ENCODE peak calls at places on chromosomes 6 and 20, in six cellular contexts. I, A, R, K, S and W are unnamed samples.

GRCh38 chr20:17727351-17727750 is 27.6 kb downstream of the BANF2 start:
- DNase-seq in I (no peak), A (no peak), R (no peak), K (no peak), S (no peak), W (no peak)

GRCh38 chr6:15555101-15556038 is 107.5 kb downstream of the DTNBP1 start:
- DNase-seq in I (no peak), A (no peak), R (no peak), K (no peak), S (no peak), W (no peak)

GRCh38 chr6:129183681-129184216 is 300.8 kb downstream of the LAMA2 start:
- DNase-seq in I (no peak), A (no peak), R (no peak), K (no peak), S (no peak), W (no peak)

GRCh38 chr6:25010166-25010565 is 74.4 kb upstream of the RIPOR2 start:
- DNase-seq in I (no peak), A (no peak), R (no peak), K (no peak), S (no peak), W (no peak)

GRCh38 chr20:8390500-8390899 is 258.4 kb downstream of the PLCB1 start:
- DNase-seq in I (no peak), A (no peak), R (no peak), K (no peak), S (no peak), W (no peak)

GRCh38 chr20:775679-776135 is 7.4 kb upstream of the SLC52A3 start:
- DNase-seq in I (no peak), A (no peak), R (no peak), K (no peak), S (no peak), W (no peak)

GRCh38 chr6:155493694-155494143 is 38.1 kb upstream of the NOX3 start:
- DNase-seq in I (no peak), A (no peak), R (peak), K (peak), S (peak), W (peak)

GRCh38 chr6:111718326-111718725 is 112.6 kb upstream of the TRAF3IP2 start:
- DNase-seq in I (no peak), A (no peak), R (no peak), K (no peak), S (no peak), W (no peak)

GRCh38 chr6:44190712-44191111 is 26.0 kb upstream of the MYMX start:
- DNase-seq in I (no peak), A (no peak), R (no peak), K (no peak), S (no peak), W (peak)

GRCh38 chr6:30775104-30775503 is 30.8 kb upstream of the IER3 start:
- DNase-seq in I (no peak), A (no peak), R (no peak), K (peak), S (no peak), W (no peak)

GRCh38 chr20:41427833-41428232 is 61.2 kb upstream of the EMILIN3 start:
- DNase-seq in I (no peak), A (no peak), R (no peak), K (no peak), S (no peak), W (no peak)

GRCh38 chr6:7190791-7191190 is 83.0 kb downstream of the RREB1 start:
- DNase-seq in I (no peak), A (no peak), R (no peak), K (no peak), S (no peak), W (no peak)

GRCh38 chr6:168326294-168327261 is 7.0 kb upstream of the DACT2 start:
- DNase-seq in I (no peak), A (no peak), R (no peak), K (peak), S (no peak), W (no peak)

GRCh38 chr6:87837876-87838275 is 135.8 kb upstream of the AKIRIN2 start:
- DNase-seq in I (no peak), A (no peak), R (no peak), K (no peak), S (no peak), W (no peak)

GRCh38 chr6:153976921-153977693 is 61.9 kb upstream of the OPRM1 start:
- DNase-seq in I (no peak), A (no peak), R (peak), K (no peak), S (no peak), W (no peak)

GRCh38 chr6:161414180-161414579 is 140.3 kb upstream of the AGPAT4 start:
- DNase-seq in I (no peak), A (no peak), R (no peak), K (no peak), S (no peak), W (no peak)

GRCh38 chr6:111715321-111715720 is 109.6 kb upstream of the TRAF3IP2 start:
- DNase-seq in I (no peak), A (no peak), R (no peak), K (no peak), S (no peak), W (no peak)

GRCh38 chr6:14117158-14118090 is at the start of gene CD83:
- DNase-seq in I (no peak), A (peak), R (no peak), K (peak), S (peak), W (peak)
- TF ChIP-seq CTCF in I (no peak), A (no peak), R (peak), K (peak), S (no peak), W (peak)

DNA sequence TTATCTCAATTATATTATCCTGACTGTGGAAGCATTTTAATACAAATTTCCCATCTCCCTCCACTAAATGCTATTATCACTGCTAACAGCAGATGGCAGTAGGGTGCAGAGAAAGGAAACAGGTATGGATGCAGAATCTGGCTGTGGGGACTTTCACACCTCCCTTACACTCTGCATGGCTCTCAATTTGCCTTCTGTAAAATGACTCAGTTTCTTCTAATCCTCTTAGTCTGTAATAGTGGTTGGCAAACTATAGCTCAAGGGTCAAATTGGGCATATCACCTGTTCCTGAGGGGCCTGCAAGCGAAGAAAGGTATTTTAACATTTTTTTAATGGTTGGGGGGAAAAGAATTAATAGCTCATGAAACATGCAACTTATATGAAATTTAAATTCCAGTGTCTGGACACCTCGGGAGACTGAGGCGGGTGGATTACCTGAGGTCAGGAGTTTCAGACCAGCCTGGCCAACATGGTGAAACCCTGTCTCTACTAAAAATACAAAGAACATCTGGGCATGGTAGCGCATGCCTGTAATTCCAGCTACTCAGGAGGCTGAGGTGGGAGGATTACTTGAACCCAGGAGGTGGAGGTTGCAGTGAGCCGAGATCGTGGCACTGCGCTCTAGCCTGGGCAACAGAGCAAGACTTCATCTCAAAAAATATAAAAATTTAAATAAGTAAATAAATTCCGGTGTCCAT is 83.5 kb downstream of the ZMYND8 start:
- DNase-seq in I (no peak), A (peak), R (peak), K (peak), S (peak), W (peak)
- TF ChIP-seq CTCF in I (peak), A (peak), R (peak), K (peak), S (peak), W (peak)

GRCh38 chr6:13336553-13336952 is 8.2 kb upstream of the TBC1D7 start:
- DNase-seq in I (no peak), A (peak), R (peak), K (peak), S (peak), W (peak)
- TF ChIP-seq CTCF in I (peak), A (peak), R (peak), K (peak), S (peak), W (peak)

DNA sequence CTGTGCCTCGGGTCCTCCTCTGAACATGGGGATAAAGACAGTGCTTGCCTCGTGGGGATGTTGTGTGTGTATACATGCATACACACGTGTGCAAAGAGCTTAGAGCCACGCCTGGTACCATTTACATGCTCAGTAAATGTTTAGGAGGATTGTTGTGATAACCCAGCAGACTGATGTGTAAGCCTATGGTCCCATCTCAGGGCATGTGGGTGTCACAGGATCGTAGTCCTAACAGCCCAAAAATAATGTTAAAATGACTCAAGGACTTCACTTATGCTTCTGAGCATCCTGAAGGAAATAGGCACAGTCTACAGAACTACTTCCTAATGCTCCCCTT is 12.4 kb upstream of the BPI start:
- DNase-seq in I (no peak), A (no peak), R (no peak), K (no peak), S (no peak), W (no peak)
- TF ChIP-seq CTCF in I (no peak), A (no peak), R (no peak), K (no peak), S (no peak), W (no peak)

GRCh38 chr20:19074828-19075516 is 137.5 kb upstream of the SLC24A3 start:
- DNase-seq in I (no peak), A (no peak), R (no peak), K (no peak), S (peak), W (peak)

GRCh38 chr20:19078448-19079373 is 133.7 kb upstream of the SLC24A3 start:
- DNase-seq in I (no peak), A (no peak), R (no peak), K (no peak), S (no peak), W (no peak)

GRCh38 chr20:19073584-19074198 is 138.8 kb upstream of the SLC24A3 start:
- DNase-seq in I (no peak), A (peak), R (no peak), K (peak), S (no peak), W (no peak)

GRCh38 chr20:19079536-19080299 is 132.7 kb upstream of the SLC24A3 start:
- DNase-seq in I (no peak), A (no peak), R (no peak), K (no peak), S (no peak), W (no peak)

GRCh38 chr20:19077370-19078220 is 134.8 kb upstream of the SLC24A3 start:
- DNase-seq in I (no peak), A (no peak), R (no peak), K (no peak), S (no peak), W (no peak)
- TF ChIP-seq CTCF in I (no peak), A (no peak), R (no peak), K (no peak), S (no peak), W (no peak)

GRCh38 chr6:117776441-117776840 is 101.2 kb downstream of the NUS1 start:
- DNase-seq in I (no peak), A (no peak), R (no peak), K (peak), S (no peak), W (no peak)
- TF ChIP-seq CTCF in I (no peak), A (peak), R (peak), K (peak), S (peak), W (peak)

DNA sequence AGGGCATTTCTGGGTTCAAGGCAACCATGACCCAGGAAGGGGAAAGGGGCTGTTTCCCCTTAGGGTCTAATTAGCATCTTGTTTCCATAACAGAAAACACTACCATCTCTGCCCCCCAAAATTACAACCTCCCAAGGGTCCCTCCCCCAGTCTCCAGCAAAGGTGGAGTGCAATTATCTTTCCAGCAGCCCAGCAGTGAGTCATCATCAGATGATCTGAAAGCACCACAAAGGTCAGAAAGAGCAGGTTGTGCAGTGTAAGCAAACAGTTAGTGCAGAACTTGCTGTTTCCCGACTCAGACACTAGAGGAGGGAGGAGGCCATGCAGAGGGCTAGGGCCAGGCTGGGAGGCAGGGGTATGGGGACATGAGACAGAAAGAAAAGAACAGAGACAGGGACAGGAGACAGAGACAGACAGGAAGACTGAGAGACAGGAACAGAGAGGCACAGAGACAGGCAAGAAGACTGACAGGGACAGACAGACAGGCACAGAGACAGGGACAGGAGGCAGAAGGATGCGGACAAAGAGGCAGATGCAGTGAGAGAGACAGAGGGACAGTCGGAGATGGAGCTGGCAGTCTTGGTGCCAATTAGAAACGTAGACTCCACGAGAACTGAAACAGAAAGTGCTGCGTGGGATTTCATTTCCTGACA is 62.5 kb downstream of the PYGB start:
- DNase-seq in I (peak), A (no peak), R (peak), K (peak), S (peak), W (peak)
- TF ChIP-seq CTCF in I (peak), A (no peak), R (peak), K (peak), S (peak), W (peak)

DNA sequence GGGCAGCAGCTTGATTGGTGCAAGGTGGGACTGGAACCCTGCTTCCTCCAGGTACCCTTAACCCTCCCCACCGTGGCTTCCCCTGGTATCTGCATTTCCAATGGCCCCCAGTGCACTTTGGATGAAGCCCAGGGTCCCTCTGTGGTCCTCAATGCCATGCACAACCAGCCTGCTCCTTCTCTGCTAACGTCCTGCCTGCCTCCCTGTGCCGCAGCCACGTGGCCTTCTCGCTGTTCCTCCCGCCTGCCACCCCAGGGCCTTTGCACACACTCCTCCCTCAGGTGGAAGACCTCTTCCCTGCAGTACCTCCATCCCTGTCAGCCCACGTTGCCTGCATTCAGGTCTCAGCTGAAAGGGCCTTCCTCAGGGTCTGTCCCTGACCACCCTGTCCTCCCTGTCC is 101.6 kb downstream of the BMP7 start:
- DNase-seq in I (no peak), A (no peak), R (no peak), K (no peak), S (no peak), W (no peak)
- TF ChIP-seq CTCF in I (no peak), A (no peak), R (no peak), K (no peak), S (no peak), W (no peak)

DNA sequence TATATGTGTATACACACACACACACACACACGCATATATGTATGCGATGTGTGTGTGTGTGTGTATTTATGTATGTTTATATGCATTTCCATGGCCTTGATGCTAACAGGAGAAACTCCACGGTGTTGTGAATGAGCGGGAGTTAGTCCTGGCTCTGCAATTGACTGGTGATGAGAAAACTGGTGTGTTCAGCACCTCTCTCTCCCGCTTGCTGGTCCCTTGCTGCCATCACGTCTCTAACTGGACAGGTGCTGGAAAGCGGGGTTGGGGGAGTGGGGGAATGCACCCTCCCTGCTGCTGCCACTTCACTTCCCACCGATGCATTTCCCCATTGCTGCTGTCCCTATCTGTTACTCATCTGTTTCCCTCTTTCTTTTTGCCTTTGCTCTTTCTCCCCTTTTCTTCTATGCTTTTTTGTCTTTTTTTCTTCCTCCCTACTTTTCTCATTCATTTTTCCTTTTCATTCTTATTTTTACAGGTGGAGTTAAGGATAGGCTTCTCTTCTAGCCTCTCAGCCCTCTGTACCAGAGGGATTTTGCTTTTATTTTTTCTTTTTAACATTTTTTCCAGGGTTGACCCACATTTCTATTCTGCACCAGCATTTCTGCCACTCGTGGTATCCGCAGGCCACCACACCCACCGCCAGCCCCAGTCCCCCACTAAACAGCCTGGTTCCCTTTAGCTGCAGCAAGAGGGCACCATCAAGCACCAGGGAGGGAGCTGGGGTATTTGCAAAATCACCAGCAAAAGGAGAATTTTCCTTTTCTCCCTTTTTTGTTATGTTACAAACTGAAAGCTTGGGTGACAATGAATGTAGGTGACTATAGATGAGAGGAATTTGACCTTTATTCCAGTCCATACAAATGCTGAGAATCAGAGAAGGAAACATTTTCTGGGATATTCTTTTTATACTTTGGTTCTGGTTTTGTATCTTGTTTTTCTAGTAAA is 115.6 kb downstream of the TCP11 start:
- DNase-seq in I (no peak), A (no peak), R (no peak), K (no peak), S (no peak), W (no peak)
- TF ChIP-seq CTCF in I (peak), A (no peak), R (peak), K (peak), S (no peak), W (no peak)